ENCODE peak calls at places on chromosome 10, in nine cellular contexts. E is HTR-8/SVneo; G is activated CD4-positive, alpha-beta T cell treated with anti-CD3 and anti-CD28 coated beads for 4 hours; A is stimulated activated CD4-positive, alpha-beta T cell treated with anti-CD3 and anti-CD28 coated beads, Interleukin-1b, Interleukin-23, amount 100 ng/mL, for 4 hours; F is non-pigmented ciliary epithelial cell; V is CD8-positive, alpha-beta memory T cell; T is WTC11; C is fibroblast of villous mesenchyme; B is NCI-H1417. M is an unnamed sample.
A peak's percentile ranks its signal among the peaks of the same experiment; 100 is the strongest.

GRCh38 chr10:117553171-117553814 is 10.7 kb downstream of the EMX2 start:
- DNase-seq in B (no peak), E (no peak), F (no peak), T (peak; percentile 55), A (no peak), V (no peak), C (peak; percentile 36), G (no peak), M (no peak)

GRCh38 chr10:114708717-114709352 is 50.8 kb upstream of the ABLIM1 start:
- DNase-seq in G (no peak), E (no peak), V (no peak), B (no peak), F (peak; percentile 77), A (no peak), T (no peak), C (peak; percentile 83), M (peak; percentile 95)

GRCh38 chr10:133309720-133310398 is 1.1 kb downstream of the ZNF511 start:
- DNase-seq in C (no peak), V (no peak), T (no peak), G (no peak), E (no peak), A (no peak), B (peak; percentile 81), F (no peak), M (no peak)

GRCh38 chr10:72080042-72081035 is 8.0 kb downstream of the SPOCK2 start:
- DNase-seq in B (no peak), F (no peak), V (no peak), A (no peak), E (peak; percentile 24), C (no peak), G (no peak), T (no peak), M (no peak)

GRCh38 chr10:92268763-92269162 is 22.1 kb downstream of the CPEB3 start:
- DNase-seq in B (no peak), C (no peak), A (no peak), E (no peak), T (no peak), F (no peak), G (no peak), V (no peak), M (no peak)

GRCh38 chr10:67976292-67977245 is 92.1 kb downstream of the SIRT1 start:
- DNase-seq in T (peak; percentile 16), F (no peak), G (no peak), C (peak; percentile 7), V (no peak), B (no peak), E (no peak), A (no peak), M (peak; percentile 30)

GRCh38 chr10:50216894-50217293 is 34.4 kb downstream of the ASAH2 start:
- DNase-seq in A (no peak), B (peak; percentile 1), V (no peak), T (no peak), G (no peak), F (no peak), C (no peak), E (no peak), M (peak; percentile 58)

GRCh38 chr10:126331101-126331500 is 57.2 kb downstream of the ADAM12 start:
- DNase-seq in E (peak; percentile 19), F (no peak), V (no peak), B (no peak), C (no peak), T (no peak), A (no peak), G (no peak), M (peak; percentile 35)

GRCh38 chr10:13961096-13961495 is 369.6 kb downstream of the FRMD4A start:
- DNase-seq in F (peak; percentile 85), V (no peak), T (no peak), G (no peak), B (no peak), A (no peak), E (peak; percentile 56), C (peak; percentile 90), M (peak; percentile 91)

GRCh38 chr10:129942936-129943724 is 20.9 kb downstream of the EBF3 start:
- DNase-seq in A (no peak), B (no peak), C (no peak), T (no peak), G (no peak), E (no peak), F (no peak), V (no peak), M (no peak)